ENCODE peak calls at places on chromosomes 16 and 17, in five cellular contexts. Q, C, U, V and E are unnamed samples.

GRCh38 chr16:87951550-87952538 is 610 bp downstream of the BANP start:
- DNase-seq in U (no peak), V (peak; percentile 19), Q (no peak), C (no peak), E (no peak)

GRCh38 chr16:88746511-88746910 is 38.5 kb downstream of the PIEZO1 start:
- DNase-seq in V (no peak), C (no peak), U (no peak), Q (no peak), E (peak; percentile 69)

GRCh38 chr17:83200231-83200699 is 120.9 kb downstream of the METRNL start:
- DNase-seq in V (no peak), C (no peak), U (peak; percentile 71), Q (peak; percentile 92), E (peak; percentile 90)

GRCh38 chr16:24610421-24610765 is 71.0 kb downstream of the RBBP6 start:
- DNase-seq in Q (no peak), U (peak; percentile 27), V (no peak), C (no peak), E (peak; percentile 51)

GRCh38 chr16:11615756-11616447 is 29.2 kb upstream of the LITAF start:
- DNase-seq in C (no peak), Q (no peak), U (no peak), V (no peak), E (no peak)

GRCh38 chr17:8029121-8029520 is 9.7 kb upstream of the ALOX15B start:
- DNase-seq in U (peak; percentile 60), C (no peak), Q (no peak), V (peak; percentile 44), E (peak; percentile 31)

GRCh38 chr17:7058831-7059447 is 15.0 kb upstream of the SLC16A11 start:
- DNase-seq in C (no peak), Q (peak; percentile 30), V (no peak), U (peak; percentile 44), E (peak; percentile 81)

GRCh38 chr17:28030386-28030785 is 12.1 kb upstream of the NLK start:
- DNase-seq in C (no peak), U (no peak), Q (no peak), V (no peak), E (no peak)

GRCh38 chr16:20647736-20648135 is 49.7 kb downstream of the ACSM1 start:
- DNase-seq in U (no peak), C (no peak), V (no peak), Q (no peak), E (no peak)

DNA sequence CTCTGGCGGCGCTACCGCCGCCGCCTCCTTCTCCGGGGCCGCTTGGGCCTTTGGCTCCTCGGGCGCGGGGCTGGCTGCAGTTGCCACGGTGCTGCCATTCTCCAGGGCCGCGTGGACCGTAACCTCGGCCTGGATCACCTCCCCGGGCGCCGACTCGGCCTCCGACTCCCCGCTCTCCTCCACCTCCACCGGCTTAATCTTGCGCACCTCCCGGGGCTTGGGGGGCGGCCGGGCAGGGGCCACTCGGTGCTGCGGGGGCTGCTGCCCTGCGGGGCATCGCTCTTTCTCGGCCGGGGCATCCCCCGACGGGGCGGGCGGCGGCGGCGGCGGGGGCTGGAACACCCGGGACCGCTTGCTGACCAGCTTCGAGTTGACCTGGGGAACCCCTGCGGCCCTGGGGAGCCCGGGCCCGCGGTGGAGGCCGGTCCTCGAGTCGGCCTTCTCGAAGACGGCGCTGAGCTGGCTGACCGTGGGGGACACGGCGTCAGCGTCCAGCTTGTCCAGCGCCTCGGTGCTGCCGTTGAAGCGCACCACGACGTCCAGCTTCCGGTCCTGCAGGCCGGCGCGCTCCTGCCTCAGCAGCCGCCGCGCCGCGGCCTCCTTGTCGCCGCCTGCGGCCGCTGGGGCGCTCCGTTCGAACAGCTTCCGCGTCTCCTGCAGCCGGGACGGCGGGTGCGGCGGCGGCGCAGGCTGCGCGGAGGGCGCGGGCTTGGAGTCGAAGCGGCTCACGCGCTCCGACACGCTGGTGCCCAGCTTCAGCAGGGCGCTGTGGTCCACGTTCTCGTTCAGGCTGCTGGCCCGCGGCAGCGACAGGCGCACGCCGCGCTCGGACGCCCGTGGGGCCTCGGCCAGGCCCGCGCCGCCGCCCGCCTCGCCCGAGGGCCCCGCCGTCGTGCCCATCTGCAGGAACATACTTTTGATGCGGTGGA is 788 bp downstream of the PPP1R9B start:
- DNase-seq in Q (no peak), U (peak; percentile 52), C (no peak), V (no peak), E (peak; percentile 62)
- TF ChIP-seq CTCF in Q (peak; percentile 1), U (no peak), C (no peak), V (no peak), E (no peak)

GRCh38 chr16:81453091-81453728 is 8.6 kb downstream of the CMIP start:
- DNase-seq in V (no peak), C (no peak), Q (no peak), U (no peak), E (no peak)

GRCh38 chr16:81449241-81449640 is 4.6 kb downstream of the CMIP start:
- DNase-seq in V (no peak), U (no peak), C (no peak), Q (no peak), E (no peak)

GRCh38 chr16:81449899-81450608 is 5.4 kb downstream of the CMIP start:
- DNase-seq in Q (no peak), C (no peak), V (no peak), U (no peak), E (no peak)

GRCh38 chr16:81451753-81452680 is 7.4 kb downstream of the CMIP start:
- DNase-seq in Q (no peak), V (no peak), C (no peak), U (no peak), E (no peak)

DNA sequence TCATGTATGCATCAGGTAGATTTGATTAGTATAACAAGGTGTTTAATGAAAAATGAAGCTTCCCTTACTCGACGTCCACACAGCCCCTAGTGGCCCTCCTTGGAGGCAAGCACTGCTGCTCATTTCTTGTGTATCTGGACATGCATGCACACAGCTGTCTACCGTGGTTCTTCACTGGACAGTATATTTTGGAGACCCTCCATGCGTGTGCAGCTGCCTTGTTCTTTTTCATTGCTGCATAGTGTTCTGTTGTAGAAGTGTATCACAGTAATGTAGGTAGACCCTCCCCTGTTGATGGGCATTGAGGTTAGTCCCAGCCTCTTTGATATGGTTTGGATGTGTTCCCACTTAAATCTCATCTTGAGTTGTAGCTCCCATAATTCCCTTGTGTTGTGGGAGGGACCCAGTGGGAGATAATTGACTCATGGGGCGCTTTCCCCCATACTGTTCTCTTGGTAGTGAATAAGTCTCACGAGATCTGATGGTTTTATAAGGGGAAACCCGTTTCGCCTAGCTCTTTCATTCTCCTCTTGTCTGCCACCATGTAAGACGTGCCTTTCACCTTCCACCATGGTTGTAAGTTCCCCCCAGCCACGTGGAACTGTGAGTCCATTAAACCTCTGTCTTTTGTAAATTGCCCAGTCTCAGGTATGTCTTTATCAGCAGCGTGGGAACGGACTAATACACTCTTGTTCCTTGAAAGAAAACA is 6.3 kb downstream of the CMIP start:
- DNase-seq in C (no peak), Q (no peak), V (no peak), U (no peak), E (no peak)
- TF ChIP-seq CTCF in C (peak; percentile 50), Q (peak; percentile 23), V (no peak), U (no peak), E (no peak)

GRCh38 chr17:64638552-64639198 is 23.4 kb downstream of the SMURF2 start:
- DNase-seq in V (no peak), Q (peak; percentile 31), U (peak; percentile 32), C (no peak), E (no peak)

GRCh38 chr17:64635647-64636305 is 26.3 kb downstream of the SMURF2 start:
- DNase-seq in Q (no peak), V (no peak), C (no peak), U (peak; percentile 88), E (peak; percentile 91)

GRCh38 chr17:64641499-64641898 is 20.6 kb downstream of the SMURF2 start:
- DNase-seq in U (peak; percentile 94), V (no peak), Q (peak; percentile 85), C (no peak), E (peak; percentile 81)
- TF ChIP-seq CTCF in U (no peak), V (no peak), Q (peak; percentile 28), C (no peak), E (no peak)

GRCh38 chr16:2256531-2257140 is 5.2 kb upstream of the ECI1 start:
- DNase-seq in V (no peak), U (no peak), C (no peak), Q (no peak), E (no peak)
- TF ChIP-seq CTCF in V (no peak), U (no peak), C (no peak), Q (no peak), E (no peak)

GRCh38 chr17:61352408-61352770 is 47.3 kb upstream of the TBX2 start:
- DNase-seq in V (no peak), Q (no peak), U (no peak), C (no peak), E (peak; percentile 60)

GRCh38 chr17:61345825-61346628 is 53.6 kb upstream of the TBX2 start:
- DNase-seq in Q (no peak), U (no peak), V (no peak), C (no peak), E (no peak)

GRCh38 chr17:61351745-61352407 is 47.8 kb upstream of the TBX2 start:
- DNase-seq in U (no peak), V (no peak), C (no peak), Q (no peak), E (no peak)

GRCh38 chr17:61352771-61353170 is 46.9 kb upstream of the TBX2 start:
- DNase-seq in C (no peak), V (no peak), U (no peak), Q (no peak), E (no peak)

GRCh38 chr17:61349350-61349749 is 50.3 kb upstream of the TBX2 start:
- DNase-seq in U (peak; percentile 44), Q (no peak), C (no peak), V (no peak), E (no peak)
- TF ChIP-seq CTCF in U (peak; percentile 45), Q (peak; percentile 71), C (peak; percentile 43), V (no peak), E (peak; percentile 40)

GRCh38 chr17:41366070-41366469 is 3.5 kb downstream of the KRT33B start:
- DNase-seq in Q (no peak), C (no peak), V (no peak), U (no peak), E (no peak)
- TF ChIP-seq CTCF in Q (no peak), C (no peak), V (no peak), U (no peak), E (no peak)

DNA sequence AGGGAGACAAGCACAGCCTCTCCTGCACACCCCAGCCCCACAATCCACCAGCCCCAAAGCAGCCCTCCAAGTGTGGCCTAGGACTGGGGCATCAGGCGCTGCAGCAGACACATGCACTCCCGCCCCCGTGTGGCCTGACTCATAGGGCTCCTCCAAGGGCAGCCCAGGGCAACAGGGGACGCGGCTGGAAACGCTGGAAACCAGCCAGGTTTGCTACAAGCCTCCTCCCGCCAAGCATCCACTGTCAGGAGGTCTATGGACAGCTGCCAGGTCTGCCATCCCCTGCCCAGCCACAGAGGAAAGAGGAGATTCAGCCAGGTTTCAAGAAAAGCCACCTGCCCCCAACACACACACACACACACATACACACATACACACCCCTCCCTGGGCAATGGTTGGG is 25.8 kb downstream of the SRCIN1 start:
- DNase-seq in C (no peak), V (peak; percentile 72), Q (peak; percentile 14), U (peak; percentile 52), E (peak; percentile 43)
- TF ChIP-seq CTCF in C (no peak), V (peak; percentile 10), Q (peak; percentile 39), U (peak; percentile 1), E (peak; percentile 28)